ENCODE peak calls at places on chromosomes 12 and 14, in five cellular contexts. X is body of pancreas, O is uterus, E is testis, H is transverse colon. B is an unnamed sample. For H3K4me1, the result is how much of the 10 kb centered on the place peaks cover.

GRCh38 chr12:46603776-46604456 is 221.9 kb downstream of the SLC38A4 start:
- DNase-seq in X (no peak), O (no peak), E (no peak), H (no peak), B (no peak)

GRCh38 chr12:109592195-109592904 is 18.8 kb downstream of the MVK start:
- DNase-seq in X (no peak), O (no peak), E (no peak), H (no peak), B (no peak)

GRCh38 chr14:67533754-67534085 is 630 bp downstream of the PLEKHH1 start:
- DNase-seq in X (no peak), O (no peak), E (no peak), H (peak), B (no peak)

GRCh38 chr14:89572566-89573398 is 155.7 kb upstream of the FOXN3 start:
- DNase-seq in X (no peak), O (no peak), E (no peak), H (no peak), B (no peak)

GRCh38 chr14:33987565-33988080 is 36.7 kb upstream of the EGLN3 start:
- DNase-seq in X (no peak), O (no peak), E (no peak), H (no peak), B (no peak)

GRCh38 chr12:118166946-118167345 is 31.0 kb downstream of the PEBP1 start:
- DNase-seq in X (no peak), O (no peak), E (no peak), H (no peak), B (no peak)

GRCh38 chr12:3041558-3042164 is 35.5 kb upstream of the TSPAN9 start:
- DNase-seq in X (peak), O (peak), E (peak), H (peak), B (peak)

GRCh38 chr12:23423796-23424195 is 525.7 kb downstream of the SOX5 start:
- DNase-seq in X (no peak), O (no peak), E (no peak), H (no peak), B (no peak)

GRCh38 chr14:91409991-91410401 is 7.6 kb downstream of the CCDC88C start:
- DNase-seq in X (no peak), O (no peak), E (no peak), H (no peak), B (no peak)

GRCh38 chr12:1592444-1593231 is 1.7 kb downstream of the FBXL14 start:
- DNase-seq in X (no peak), O (no peak), E (peak), H (peak), B (no peak)

GRCh38 chr12:124369055-124369900 is 74.4 kb downstream of the RFLNA start:
- DNase-seq in X (peak), O (peak), E (peak), H (peak), B (peak)

GRCh38 chr12:63179224-63179623 is 28.2 kb upstream of the AVPR1A start:
- DNase-seq in X (no peak), O (no peak), E (no peak), H (no peak), B (no peak)

GRCh38 chr12:129102233-129102632 is 249.0 kb downstream of the GLT1D1 start:
- DNase-seq in X (no peak), O (no peak), E (no peak), H (no peak), B (no peak)

GRCh38 chr14:99726538-99727095 is 42.5 kb downstream of the CYP46A1 start:
- DNase-seq in X (peak), O (no peak), E (no peak), H (no peak), B (no peak)

GRCh38 chr12:80946591-80946990 is 8.9 kb upstream of the LIN7A start:
- DNase-seq in X (no peak), O (no peak), E (no peak), H (no peak), B (peak)

GRCh38 chr14:90398315-90398811 is 1.5 kb downstream of the CALM1 start:
- DNase-seq in X (peak), O (no peak), E (peak), H (peak), B (peak)

GRCh38 chr14:66624319-66624937 is 116.5 kb downstream of the GPHN start:
- DNase-seq in X (peak), O (no peak), E (peak), H (peak), B (peak)

GRCh38 chr14:101399737-101400517 is 161.4 kb upstream of the DIO3 start:
- DNase-seq in X (peak), O (no peak), E (no peak), H (no peak), B (no peak)

GRCh38 chr12:104303538-104304151 is at the start of gene EID3:
- DNase-seq in X (peak), O (peak), E (peak), H (peak), B (peak)

GRCh38 chr14:32013083-32013482 is 64.0 kb upstream of the ARHGAP5 start:
- DNase-seq in X (no peak), O (no peak), E (no peak), H (no peak), B (no peak)

GRCh38 chr14:67652189-67652588 is 22.2 kb downstream of the VTI1B start:
- DNase-seq in X (no peak), O (no peak), E (no peak), H (no peak), B (no peak)

GRCh38 chr12:124869011-124869665 is 5.5 kb upstream of the SCARB1 start:
- DNase-seq in X (no peak), O (no peak), E (no peak), H (no peak), B (no peak)

GRCh38 chr12:79769189-79769859 is 78.6 kb upstream of the PAWR start:
- DNase-seq in X (no peak), O (no peak), E (no peak), H (no peak), B (no peak)

GRCh38 chr12:42946776-42947435 is 357.4 kb upstream of the PRICKLE1 start:
- DNase-seq in X (no peak), O (no peak), E (no peak), H (no peak), B (no peak)

GRCh38 chr12:50569321-50569720 is 64.5 kb downstream of the DIP2B start:
- DNase-seq in X (no peak), O (no peak), E (no peak), H (no peak), B (peak)

GRCh38 chr12:122726056-122726558 is 4.5 kb downstream of the HCAR1 start:
- DNase-seq in X (no peak), O (no peak), E (no peak), H (no peak), B (peak)

GRCh38 chr12:9674226-9674590 is 4.7 kb downstream of the CLEC2D start:
- DNase-seq in X (no peak), O (no peak), E (no peak), H (peak), B (no peak)

GRCh38 chr14:51576899-51577298 is 74.8 kb upstream of the FRMD6 start:
- DNase-seq in X (no peak), O (no peak), E (no peak), H (no peak), B (no peak)

GRCh38 chr14:105075364-105076295 is 10.4 kb upstream of the GPR132 start:
- DNase-seq in X (no peak), O (no peak), E (no peak), H (peak), B (no peak)

GRCh38 chr14:66403183-66403582 is 83.0 kb upstream of the CCDC196 start:
- DNase-seq in X (no peak), O (no peak), E (no peak), H (no peak), B (peak)

GRCh38 chr12:72499244-72499643 is 227.1 kb downstream of the TRHDE start:
- DNase-seq in X (no peak), O (no peak), E (no peak), H (no peak), B (no peak)

GRCh38 chr12:91262023-91262676 is 79.5 kb upstream of the DCN start:
- DNase-seq in X (no peak), O (peak), E (no peak), H (no peak), B (no peak)

GRCh38 chr14:92704036-92704804 is 44.2 kb downstream of the LGMN start:
- DNase-seq in X (no peak), O (no peak), E (no peak), H (peak), B (no peak)

GRCh38 chr14:25108959-25109358 is 59.0 kb upstream of the STXBP6 start:
- DNase-seq in X (peak), O (no peak), E (peak), H (peak), B (no peak)

GRCh38 chr14:30998100-30998706 is 27.2 kb upstream of the AP4S1 start:
- DNase-seq in X (no peak), O (no peak), E (no peak), H (no peak), B (no peak)

GRCh38 chr12:40342010-40342409 is 117.2 kb downstream of the LRRK2 start:
- DNase-seq in X (peak), O (no peak), E (no peak), H (no peak), B (no peak)

GRCh38 chr12:40344312-40344711 is 119.5 kb downstream of the LRRK2 start:
- DNase-seq in X (no peak), O (no peak), E (no peak), H (no peak), B (no peak)
- H3K4me1 ChIP-seq in X (under half), O (under half), E (under half), H (under half), B (under half)

GRCh38 chr12:121132601-121133481 is at the start of gene P2RX7:
- DNase-seq in X (peak), O (peak), E (peak), H (peak), B (peak)
- TF ChIP-seq POLR2A in X (no peak), O (peak), E (no peak), H (no peak), B (no peak)

GRCh38 chr14:22552001-22552826 is 36.8 kb downstream of the DAD1 start:
- DNase-seq in X (no peak), O (no peak), E (no peak), H (no peak), B (no peak)
- H3K4me1 ChIP-seq in X (under half), O (under half), E (under half), H (under half), B (under half)

GRCh38 chr12:6872073-6873048 is 742 bp downstream of the SPSB2 start:
- DNase-seq in X (peak), O (peak), E (peak), H (peak), B (peak)

GRCh38 chr12:6868211-6869048 is 1.1 kb downstream of the TPI1 start:
- DNase-seq in X (no peak), O (no peak), E (no peak), H (no peak), B (no peak)

GRCh38 chr12:6871052-6871957 is 1.8 kb downstream of the SPSB2 start:
- DNase-seq in X (no peak), O (no peak), E (no peak), H (peak), B (no peak)

GRCh38 chr12:6869049-6870021 is 2.0 kb downstream of the TPI1 start:
- DNase-seq in X (peak), O (peak), E (peak), H (peak), B (peak)

GRCh38 chr12:6873094-6874006 is at the start of gene SPSB2:
- DNase-seq in X (peak), O (peak), E (peak), H (peak), B (peak)
- TF ChIP-seq POLR2A in X (peak), O (peak), E (no peak), H (peak), B (peak)

GRCh38 chr12:29160230-29160629 is 11.2 kb downstream of the FAR2 start:
- DNase-seq in X (no peak), O (no peak), E (no peak), H (no peak), B (no peak)

GRCh38 chr12:29158364-29158763 is 9.3 kb downstream of the FAR2 start:
- DNase-seq in X (no peak), O (no peak), E (no peak), H (no peak), B (no peak)

GRCh38 chr12:29163146-29163545 is 14.1 kb downstream of the FAR2 start:
- DNase-seq in X (no peak), O (no peak), E (no peak), H (no peak), B (no peak)

GRCh38 chr12:29157486-29157946 is 8.4 kb downstream of the FAR2 start:
- DNase-seq in X (no peak), O (no peak), E (no peak), H (no peak), B (peak)

DNA sequence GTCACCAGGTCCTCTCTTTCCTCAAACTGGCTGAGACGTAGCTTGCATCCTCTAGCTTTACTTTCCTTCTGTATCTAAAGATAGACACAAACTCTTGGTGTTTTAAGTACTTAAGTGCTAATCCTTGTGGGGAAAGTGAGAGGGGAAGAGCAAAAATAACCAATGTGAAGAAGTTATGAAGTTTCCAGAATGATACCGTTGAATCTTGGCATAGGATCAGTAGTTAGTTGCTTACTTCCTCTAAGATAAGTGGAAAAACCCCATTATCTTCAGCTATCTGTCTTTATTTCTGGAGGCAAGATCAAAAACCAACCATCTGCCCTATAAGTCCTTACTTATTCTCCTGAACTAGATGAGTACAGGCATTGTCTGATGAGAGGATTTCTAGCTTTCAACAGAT is 10.6 kb downstream of the FAR2 start:
- DNase-seq in X (no peak), O (no peak), E (no peak), H (no peak), B (no peak)
- H3K4me1 ChIP-seq in X (under half), O (under half), E (under half), H (under half), B (under half)